ENCODE peak calls at places on chromosomes 13 and 19, in ten cellular contexts. A is adrenal gland, N is neural progenitor cell, T is pancreas, H is right cardiac atrium, B is left lung, C is ovary, Z is tibial nerve, P is H9, I is iPS DF 6.9. K is an unnamed sample. For H3K4me1, the result is how much of the 10 kb centered on the place peaks cover.

GRCh38 chr19:48914181-48914580 is 14.1 kb downstream of the NUCB1 start:
- DNase-seq in A (no peak), N (no peak), T (no peak), H (no peak), B (no peak), C (no peak), Z (no peak), P (no peak), I (no peak), K (no peak)

GRCh38 chr19:372306-372890 is 27.8 kb upstream of the MIER2 start:
- DNase-seq in A (no peak), N (no peak), T (no peak), H (peak), B (no peak), C (peak), Z (no peak), P (no peak), I (no peak), K (peak)

GRCh38 chr19:39557791-39558622 is 18.0 kb upstream of the EID2 start:
- DNase-seq in A (no peak), N (no peak), T (no peak), H (no peak), B (no peak), C (no peak), Z (no peak), P (no peak), I (no peak), K (no peak)

GRCh38 chr13:60261432-60262351 is 98.0 kb upstream of the DIAPH3 start:
- DNase-seq in A (no peak), N (peak), T (peak), H (no peak), B (no peak), C (no peak), Z (no peak), P (peak), I (peak), K (no peak)

GRCh38 chr13:44050450-44051063 is 170.9 kb downstream of the LACC1 start:
- DNase-seq in A (no peak), N (no peak), T (no peak), H (no peak), B (no peak), C (no peak), Z (peak), P (no peak), I (no peak), K (no peak)

GRCh38 chr19:49421039-49421877 is 2.0 kb downstream of the PTH2 start:
- DNase-seq in A (peak), N (peak), T (peak), H (peak), B (peak), C (no peak), Z (peak), P (peak), I (peak), K (peak)

GRCh38 chr13:51726446-51727185 is 77.3 kb downstream of the DHRS12 start:
- DNase-seq in A (no peak), N (no peak), T (no peak), H (no peak), B (no peak), C (no peak), Z (no peak), P (no peak), I (no peak), K (no peak)

GRCh38 chr13:59730026-59730425 is 433.7 kb downstream of the DIAPH3 start:
- DNase-seq in A (no peak), N (no peak), T (no peak), H (peak), B (no peak), C (no peak), Z (no peak), P (no peak), I (no peak), K (no peak)

GRCh38 chr19:38452430-38453366 is 19.2 kb downstream of the RYR1 start:
- DNase-seq in A (no peak), N (peak), T (no peak), H (peak), B (no peak), C (no peak), Z (no peak), P (peak), I (peak), K (peak)

GRCh38 chr13:106172176-106172905 is 363.1 kb downstream of the EFNB2 start:
- DNase-seq in A (no peak), N (no peak), T (no peak), H (no peak), B (no peak), C (no peak), Z (no peak), P (no peak), I (no peak), K (no peak)

DNA sequence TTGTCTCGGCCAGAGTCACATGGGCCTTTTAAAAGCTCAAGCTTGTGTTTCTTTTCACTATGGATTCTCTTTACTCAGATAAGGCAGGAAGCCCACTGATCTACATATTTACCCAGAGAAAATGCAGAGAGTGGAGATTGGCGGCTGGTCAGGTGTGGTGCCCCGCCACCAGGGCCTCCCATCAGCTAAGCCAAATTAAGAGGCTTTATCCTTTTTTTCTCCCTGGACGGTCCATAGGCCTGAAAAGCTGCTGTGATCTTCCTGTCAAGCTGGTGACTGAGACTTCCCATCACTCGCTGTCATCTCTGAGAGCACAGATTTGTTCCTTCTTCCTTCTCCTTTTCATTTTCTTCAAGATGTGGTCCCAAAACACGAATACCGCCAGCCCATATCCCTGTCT is 1.9 kb downstream of the SAFB start:
- DNase-seq in A (no peak), N (peak), T (no peak), H (no peak), B (no peak), C (no peak), Z (no peak), P (no peak), I (no peak), K (no peak)
- H3K4me1 ChIP-seq in A (half or more), N (under half), T (under half), H (under half), B (under half), C (under half), Z (half or more), P (under half), I (under half), K (under half)

DNA sequence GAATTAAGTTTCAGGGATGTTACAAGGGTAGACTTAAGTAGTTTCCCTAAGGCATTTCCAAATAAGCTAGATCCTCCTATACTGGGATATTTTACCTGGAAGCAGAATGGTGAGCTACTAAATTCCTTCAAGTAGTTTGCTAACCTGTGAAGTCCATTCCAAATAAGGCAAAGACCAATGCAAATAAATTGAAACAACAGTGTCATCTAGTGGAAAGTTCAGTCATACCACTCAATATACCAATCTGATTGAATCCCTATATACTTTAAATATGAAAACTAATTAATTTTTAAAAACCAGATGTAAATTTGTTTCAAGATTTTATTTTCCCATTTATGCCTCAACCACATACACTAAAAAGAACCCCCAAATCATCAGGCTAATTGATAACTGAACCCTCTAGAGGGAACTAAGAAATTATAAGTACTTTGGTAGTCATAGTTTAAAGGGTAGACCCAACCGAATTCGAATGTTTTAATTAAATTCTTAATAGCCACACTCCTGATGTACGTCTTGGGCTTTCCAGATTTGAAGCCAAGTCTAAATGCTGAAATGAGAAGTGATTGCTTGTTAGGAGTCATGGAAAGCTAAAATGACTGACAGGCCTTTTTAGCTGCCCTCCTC is 223.7 kb downstream of the TBC1D4 start:
- DNase-seq in A (no peak), N (peak), T (no peak), H (no peak), B (no peak), C (no peak), Z (no peak), P (no peak), I (peak), K (no peak)
- H3K4me1 ChIP-seq in A (under half), N (under half), T (under half), H (under half), B (under half), C (under half), Z (under half), P (under half), I (under half), K (under half)

DNA sequence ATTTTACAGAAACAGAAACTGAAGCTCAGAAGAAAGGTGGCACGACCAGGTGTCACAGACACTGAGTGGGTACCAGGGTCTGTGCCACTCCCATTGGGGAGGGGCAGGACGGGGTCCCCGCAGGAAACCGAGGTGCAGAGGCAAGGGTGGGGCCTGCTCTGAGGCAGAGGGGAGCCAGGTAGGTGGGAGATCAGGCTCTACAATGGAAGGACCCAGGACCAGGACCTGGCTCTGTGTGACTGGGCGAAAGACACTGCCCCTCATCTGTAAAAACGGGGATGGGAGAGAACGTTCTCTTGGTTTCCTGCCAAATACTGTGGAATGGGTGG is 2.8 kb downstream of the PTGIR start:
- DNase-seq in A (no peak), N (no peak), T (no peak), H (peak), B (no peak), C (no peak), Z (no peak), P (no peak), I (no peak), K (no peak)
- H3K4me1 ChIP-seq in A (under half), N (under half), T (under half), H (under half), B (under half), C (under half), Z (half or more), P (under half), I (under half), K (under half)

GRCh38 chr19:13032837-13033236 is 37.6 kb downstream of the NFIX start:
- DNase-seq in A (no peak), N (no peak), T (no peak), H (no peak), B (no peak), C (no peak), Z (no peak), P (no peak), I (no peak), K (no peak)

GRCh38 chr19:13033819-13034611 is 38.7 kb downstream of the NFIX start:
- DNase-seq in A (peak), N (peak), T (peak), H (peak), B (peak), C (peak), Z (peak), P (peak), I (no peak), K (peak)

GRCh38 chr19:13029893-13030292 is 34.6 kb downstream of the NFIX start:
- DNase-seq in A (no peak), N (peak), T (no peak), H (no peak), B (no peak), C (no peak), Z (no peak), P (peak), I (no peak), K (no peak)

GRCh38 chr19:13033244-13033643 is 38.0 kb downstream of the NFIX start:
- DNase-seq in A (no peak), N (no peak), T (no peak), H (no peak), B (no peak), C (no peak), Z (no peak), P (no peak), I (no peak), K (no peak)

GRCh38 chr19:13031917-13032623 is 36.8 kb downstream of the NFIX start:
- DNase-seq in A (no peak), N (peak), T (no peak), H (no peak), B (no peak), C (no peak), Z (peak), P (no peak), I (no peak), K (no peak)
- H3K4me1 ChIP-seq in A (under half), N (under half), T (under half), H (half or more), B (half or more), C (under half), Z (half or more), P (under half), I (under half), K (under half)

DNA sequence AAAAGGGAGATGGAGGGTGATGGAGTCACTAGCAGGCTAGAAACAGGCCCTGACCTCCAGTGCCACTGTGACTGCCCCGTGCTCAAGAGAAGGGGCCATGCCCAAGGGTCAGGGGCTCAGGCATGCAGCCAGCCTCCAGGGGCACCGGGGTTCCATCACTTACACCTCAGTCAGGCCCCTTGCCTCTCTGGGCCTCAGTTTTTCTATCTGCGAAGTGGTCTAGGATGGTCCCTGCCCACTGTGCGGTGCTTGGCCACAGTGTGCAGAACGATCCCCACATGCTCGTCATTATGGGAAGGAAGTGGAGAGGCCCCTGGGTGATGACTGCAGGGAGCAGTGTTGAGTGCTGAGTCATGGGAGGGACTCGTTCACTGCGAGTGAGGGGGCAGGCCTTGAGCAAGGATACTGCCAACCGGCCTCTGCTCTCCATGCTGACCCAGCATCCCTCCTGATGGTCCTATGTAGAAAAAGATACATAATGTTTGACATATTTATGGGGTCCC is 23.1 kb downstream of the TMED1 start:
- DNase-seq in A (peak), N (no peak), T (no peak), H (peak), B (peak), C (no peak), Z (peak), P (no peak), I (no peak), K (peak)
- H3K4me1 ChIP-seq in A (under half), N (under half), T (under half), H (under half), B (under half), C (under half), Z (under half), P (under half), I (under half), K (under half)

DNA sequence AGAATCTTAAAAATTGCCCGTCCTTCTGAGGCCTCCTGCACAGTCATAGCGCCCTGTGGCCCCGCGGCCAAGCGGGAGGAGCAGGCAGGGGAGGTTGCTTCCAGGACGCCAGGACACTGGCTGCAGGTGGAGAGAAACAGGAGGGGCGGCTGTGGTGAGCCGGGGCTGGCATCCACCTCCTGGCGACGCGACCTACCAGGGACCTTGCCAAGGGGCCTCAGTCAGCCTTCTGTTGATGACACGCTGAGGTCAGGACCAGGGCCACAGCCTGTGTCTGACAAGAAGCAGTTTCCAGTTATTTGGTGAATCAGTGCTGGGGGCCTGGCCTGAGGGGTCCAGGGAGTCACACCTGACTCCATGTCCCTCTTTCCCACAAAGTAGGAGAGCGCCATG is 13.3 kb upstream of the MKNK2 start:
- DNase-seq in A (peak), N (no peak), T (peak), H (no peak), B (no peak), C (no peak), Z (no peak), P (no peak), I (no peak), K (no peak)
- H3K4me1 ChIP-seq in A (half or more), N (under half), T (under half), H (under half), B (under half), C (under half), Z (under half), P (under half), I (under half), K (under half)

DNA sequence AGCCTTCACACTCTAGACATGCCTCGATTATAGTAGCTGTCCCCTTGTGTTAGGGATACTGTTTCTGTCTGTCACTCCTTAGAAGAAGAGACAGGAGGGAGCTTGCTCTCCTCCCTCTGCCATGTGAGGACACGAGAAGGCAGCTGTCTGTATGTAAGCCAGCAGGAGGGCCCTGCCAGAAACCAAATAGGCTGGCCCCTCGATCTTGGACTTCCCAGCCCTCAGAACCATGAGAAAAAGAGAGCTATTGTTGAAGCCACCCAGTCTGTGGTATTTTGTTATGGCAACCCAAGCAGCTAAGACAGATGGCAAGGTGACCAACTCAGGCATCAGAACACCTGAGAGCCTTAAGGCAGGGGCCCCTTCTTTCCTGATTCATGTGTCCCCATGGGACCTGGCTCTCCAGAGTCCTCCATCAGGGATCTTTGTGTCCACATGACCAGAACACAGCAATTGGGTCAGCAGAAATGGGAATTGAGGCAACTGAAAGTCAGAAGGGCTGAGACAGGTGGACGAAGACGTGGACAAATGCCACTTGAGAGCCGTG is 65.6 kb upstream of the NPAS1 start:
- DNase-seq in A (no peak), N (no peak), T (no peak), H (no peak), B (no peak), C (no peak), Z (no peak), P (no peak), I (no peak), K (no peak)
- H3K4me1 ChIP-seq in A (under half), N (under half), T (under half), H (under half), B (under half), C (under half), Z (under half), P (under half), I (under half), K (under half)